ENCODE peak calls at places on chromosome 10, in nine cellular contexts. One of them, this sample, is unnamed.

GRCh38 chr10:125162181-125162906 is 2.0 kb upstream of the CTBP2 start:
- DNase-seq in activated naive CD4-positive, alpha-beta T cell treated with anti-CD3 and anti-CD28 coated beads for 36 hours: no peak
- DNase-seq in cardiac muscle cell: no peak
- DNase-seq in right lobe of liver: no peak
- DNase-seq in ascending aorta: no peak
- DNase-seq in Right ventricle myocardium superior: no peak
- DNase-seq in iPS-NIHi11: peak; percentile 50
- DNase-seq in GM19239: no peak
- DNase-seq in EL: no peak
- DNase-seq in this sample: no peak

GRCh38 chr10:52820316-52820715 is 47.7 kb upstream of the MBL2 start:
- DNase-seq in iPS-NIHi11: no peak
- DNase-seq in activated naive CD4-positive, alpha-beta T cell treated with anti-CD3 and anti-CD28 coated beads for 36 hours: no peak
- DNase-seq in ascending aorta: no peak
- DNase-seq in right lobe of liver: no peak
- DNase-seq in Right ventricle myocardium superior: no peak
- DNase-seq in cardiac muscle cell: no peak
- DNase-seq in EL: no peak
- DNase-seq in GM19239: no peak
- DNase-seq in this sample: no peak

GRCh38 chr10:129785536-129785981 is 178.5 kb downstream of the EBF3 start:
- DNase-seq in Right ventricle myocardium superior: no peak
- DNase-seq in cardiac muscle cell: no peak
- DNase-seq in right lobe of liver: no peak
- DNase-seq in iPS-NIHi11: no peak
- DNase-seq in activated naive CD4-positive, alpha-beta T cell treated with anti-CD3 and anti-CD28 coated beads for 36 hours: no peak
- DNase-seq in ascending aorta: no peak
- DNase-seq in GM19239: no peak
- DNase-seq in EL: no peak
- DNase-seq in this sample: peak; percentile 71

GRCh38 chr10:28432210-28432676 is 100.7 kb upstream of the WAC start:
- DNase-seq in Right ventricle myocardium superior: peak; percentile 70
- DNase-seq in EL: peak; percentile 81
- DNase-seq in iPS-NIHi11: peak; percentile 84
- DNase-seq in GM19239: peak; percentile 31
- DNase-seq in right lobe of liver: peak; percentile 58
- DNase-seq in activated naive CD4-positive, alpha-beta T cell treated with anti-CD3 and anti-CD28 coated beads for 36 hours: peak; percentile 29
- DNase-seq in ascending aorta: no peak
- DNase-seq in cardiac muscle cell: peak; percentile 86
- DNase-seq in this sample: no peak

GRCh38 chr10:75003195-75003594 is 108.3 kb upstream of the SAMD8 start:
- DNase-seq in cardiac muscle cell: no peak
- DNase-seq in Right ventricle myocardium superior: no peak
- DNase-seq in EL: no peak
- DNase-seq in ascending aorta: no peak
- DNase-seq in right lobe of liver: no peak
- DNase-seq in activated naive CD4-positive, alpha-beta T cell treated with anti-CD3 and anti-CD28 coated beads for 36 hours: no peak
- DNase-seq in iPS-NIHi11: no peak
- DNase-seq in GM19239: no peak
- DNase-seq in this sample: no peak

GRCh38 chr10:91163269-91163708 is 57.2 kb upstream of the PCGF5 start:
- DNase-seq in right lobe of liver: peak; percentile 83
- DNase-seq in activated naive CD4-positive, alpha-beta T cell treated with anti-CD3 and anti-CD28 coated beads for 36 hours: peak; percentile 75
- DNase-seq in cardiac muscle cell: peak; percentile 63
- DNase-seq in iPS-NIHi11: peak; percentile 63
- DNase-seq in Right ventricle myocardium superior: peak; percentile 83
- DNase-seq in ascending aorta: no peak
- DNase-seq in GM19239: peak; percentile 66
- DNase-seq in EL: peak; percentile 63
- DNase-seq in this sample: peak; percentile 95

GRCh38 chr10:79488303-79488702 is 24.0 kb upstream of the EIF5AL1 start:
- DNase-seq in cardiac muscle cell: peak; percentile 95
- DNase-seq in ascending aorta: peak; percentile 54
- DNase-seq in Right ventricle myocardium superior: peak; percentile 78
- DNase-seq in activated naive CD4-positive, alpha-beta T cell treated with anti-CD3 and anti-CD28 coated beads for 36 hours: no peak
- DNase-seq in EL: peak; percentile 94
- DNase-seq in GM19239: no peak
- DNase-seq in iPS-NIHi11: peak; percentile 45
- DNase-seq in right lobe of liver: no peak
- DNase-seq in this sample: no peak

GRCh38 chr10:79602953-79603352 is 7.8 kb upstream of the SFTPA1 start:
- DNase-seq in Right ventricle myocardium superior: no peak
- DNase-seq in ascending aorta: no peak
- DNase-seq in right lobe of liver: no peak
- DNase-seq in EL: no peak
- DNase-seq in cardiac muscle cell: no peak
- DNase-seq in GM19239: no peak
- DNase-seq in activated naive CD4-positive, alpha-beta T cell treated with anti-CD3 and anti-CD28 coated beads for 36 hours: no peak
- DNase-seq in iPS-NIHi11: no peak
- DNase-seq in this sample: no peak

GRCh38 chr10:70847666-70848360 is 32.1 kb downstream of the SGPL1 start:
- DNase-seq in GM19239: no peak
- DNase-seq in ascending aorta: no peak
- DNase-seq in Right ventricle myocardium superior: no peak
- DNase-seq in iPS-NIHi11: no peak
- DNase-seq in cardiac muscle cell: no peak
- DNase-seq in EL: no peak
- DNase-seq in right lobe of liver: no peak
- DNase-seq in activated naive CD4-positive, alpha-beta T cell treated with anti-CD3 and anti-CD28 coated beads for 36 hours: no peak
- DNase-seq in this sample: no peak

GRCh38 chr10:129033790-129034272 is 433.2 kb upstream of the MGMT start:
- DNase-seq in activated naive CD4-positive, alpha-beta T cell treated with anti-CD3 and anti-CD28 coated beads for 36 hours: peak; percentile 24
- DNase-seq in iPS-NIHi11: no peak
- DNase-seq in EL: no peak
- DNase-seq in ascending aorta: no peak
- DNase-seq in GM19239: no peak
- DNase-seq in Right ventricle myocardium superior: no peak
- DNase-seq in right lobe of liver: no peak
- DNase-seq in cardiac muscle cell: no peak
- DNase-seq in this sample: no peak

GRCh38 chr10:12252882-12253546 is 57.0 kb downstream of the CDC123 start:
- DNase-seq in iPS-NIHi11: peak; percentile 64
- DNase-seq in right lobe of liver: no peak
- DNase-seq in activated naive CD4-positive, alpha-beta T cell treated with anti-CD3 and anti-CD28 coated beads for 36 hours: peak; percentile 41
- DNase-seq in ascending aorta: no peak
- DNase-seq in EL: no peak
- DNase-seq in Right ventricle myocardium superior: no peak
- DNase-seq in GM19239: peak; percentile 36
- DNase-seq in cardiac muscle cell: no peak
- DNase-seq in this sample: peak; percentile 73

GRCh38 chr10:93710333-93710909 is 8.0 kb upstream of the FRA10AC1 start:
- DNase-seq in right lobe of liver: peak; percentile 63
- DNase-seq in ascending aorta: no peak
- DNase-seq in GM19239: no peak
- DNase-seq in EL: no peak
- DNase-seq in cardiac muscle cell: no peak
- DNase-seq in activated naive CD4-positive, alpha-beta T cell treated with anti-CD3 and anti-CD28 coated beads for 36 hours: no peak
- DNase-seq in iPS-NIHi11: no peak
- DNase-seq in Right ventricle myocardium superior: no peak
- DNase-seq in this sample: no peak

GRCh38 chr10:34590802-34591201 is 224.3 kb downstream of the PARD3 start:
- DNase-seq in Right ventricle myocardium superior: no peak
- DNase-seq in activated naive CD4-positive, alpha-beta T cell treated with anti-CD3 and anti-CD28 coated beads for 36 hours: no peak
- DNase-seq in right lobe of liver: no peak
- DNase-seq in GM19239: no peak
- DNase-seq in ascending aorta: no peak
- DNase-seq in cardiac muscle cell: no peak
- DNase-seq in iPS-NIHi11: no peak
- DNase-seq in EL: no peak
- DNase-seq in this sample: no peak

GRCh38 chr10:31830887-31831286 is 97.7 kb downstream of the ARHGAP12 start:
- DNase-seq in activated naive CD4-positive, alpha-beta T cell treated with anti-CD3 and anti-CD28 coated beads for 36 hours: no peak
- DNase-seq in Right ventricle myocardium superior: no peak
- DNase-seq in right lobe of liver: no peak
- DNase-seq in GM19239: no peak
- DNase-seq in cardiac muscle cell: peak; percentile 27
- DNase-seq in EL: peak; percentile 62
- DNase-seq in ascending aorta: no peak
- DNase-seq in iPS-NIHi11: no peak
- DNase-seq in this sample: no peak

This sample was measured in spleen.